ENCODE peak calls at places on chromosomes 16 and 17, in ten cellular contexts. One of them, this sample, is unnamed.
A peak's percentile ranks its signal among the peaks of the same experiment; 100 is the strongest.

GRCh38 chr17:2723997-2724782 is 12.6 kb upstream of the CLUH start:
- DNase-seq in tibial nerve: no peak
- DNase-seq in transverse colon: peak; percentile 79
- DNase-seq in IMR-90: no peak
- DNase-seq in breast epithelium: no peak
- DNase-seq in heart left ventricle: no peak
- DNase-seq in stomach: no peak
- DNase-seq in sigmoid colon: no peak
- DNase-seq in A549: no peak
- DNase-seq in esophagus squamous epithelium: no peak
- DNase-seq in this sample: no peak

GRCh38 chr16:56643080-56643778 is 4.8 kb downstream of the MT1A start:
- DNase-seq in A549: peak; percentile 85
- DNase-seq in breast epithelium: peak; percentile 59
- DNase-seq in heart left ventricle: peak; percentile 63
- DNase-seq in esophagus squamous epithelium: no peak
- DNase-seq in IMR-90: no peak
- DNase-seq in tibial nerve: peak; percentile 19
- DNase-seq in sigmoid colon: peak; percentile 82
- DNase-seq in transverse colon: peak; percentile 89
- DNase-seq in stomach: peak; percentile 89
- DNase-seq in this sample: peak; percentile 92

GRCh38 chr16:82583415-82583814 is 43.4 kb upstream of the CDH13 start:
- DNase-seq in heart left ventricle: no peak
- DNase-seq in transverse colon: no peak
- DNase-seq in stomach: no peak
- DNase-seq in sigmoid colon: no peak
- DNase-seq in esophagus squamous epithelium: no peak
- DNase-seq in breast epithelium: no peak
- DNase-seq in tibial nerve: no peak
- DNase-seq in A549: no peak
- DNase-seq in IMR-90: peak; percentile 28
- DNase-seq in this sample: no peak

GRCh38 chr17:55735784-55736405 is 13.2 kb upstream of the TMEM100 start:
- DNase-seq in heart left ventricle: peak; percentile 31
- DNase-seq in breast epithelium: no peak
- DNase-seq in sigmoid colon: peak; percentile 69
- DNase-seq in tibial nerve: no peak
- DNase-seq in esophagus squamous epithelium: no peak
- DNase-seq in stomach: no peak
- DNase-seq in IMR-90: peak; percentile 62
- DNase-seq in transverse colon: peak; percentile 20
- DNase-seq in A549: peak; percentile 72
- DNase-seq in this sample: no peak

GRCh38 chr16:87178177-87178863 is 138.9 kb downstream of the C16orf95 start:
- DNase-seq in A549: no peak
- DNase-seq in heart left ventricle: no peak
- DNase-seq in IMR-90: no peak
- DNase-seq in transverse colon: no peak
- DNase-seq in tibial nerve: no peak
- DNase-seq in sigmoid colon: no peak
- DNase-seq in stomach: no peak
- DNase-seq in breast epithelium: no peak
- DNase-seq in esophagus squamous epithelium: no peak
- DNase-seq in this sample: no peak

GRCh38 chr17:74850310-74850709 is 9.4 kb downstream of the GRIN2C start:
- DNase-seq in esophagus squamous epithelium: no peak
- DNase-seq in sigmoid colon: no peak
- DNase-seq in transverse colon: no peak
- DNase-seq in IMR-90: no peak
- DNase-seq in heart left ventricle: no peak
- DNase-seq in A549: no peak
- DNase-seq in tibial nerve: no peak
- DNase-seq in breast epithelium: no peak
- DNase-seq in stomach: no peak
- DNase-seq in this sample: no peak

GRCh38 chr16:58459344-58460218 is 40.4 kb upstream of the NDRG4 start:
- DNase-seq in stomach: no peak
- DNase-seq in tibial nerve: no peak
- DNase-seq in A549: peak; percentile 75
- DNase-seq in transverse colon: no peak
- DNase-seq in IMR-90: peak; percentile 43
- DNase-seq in heart left ventricle: no peak
- DNase-seq in breast epithelium: no peak
- DNase-seq in esophagus squamous epithelium: no peak
- DNase-seq in sigmoid colon: no peak
- DNase-seq in this sample: no peak

GRCh38 chr16:31710880-31711279 is 162.7 kb upstream of the ZNF267 start:
- DNase-seq in breast epithelium: no peak
- DNase-seq in stomach: no peak
- DNase-seq in heart left ventricle: no peak
- DNase-seq in esophagus squamous epithelium: no peak
- DNase-seq in transverse colon: no peak
- DNase-seq in tibial nerve: no peak
- DNase-seq in sigmoid colon: no peak
- DNase-seq in IMR-90: no peak
- DNase-seq in A549: no peak
- DNase-seq in this sample: no peak

GRCh38 chr16:85171809-85172464 is 59.7 kb upstream of the CIBAR2 start:
- DNase-seq in heart left ventricle: no peak
- DNase-seq in A549: no peak
- DNase-seq in breast epithelium: no peak
- DNase-seq in transverse colon: no peak
- DNase-seq in sigmoid colon: no peak
- DNase-seq in IMR-90: no peak
- DNase-seq in stomach: no peak
- DNase-seq in tibial nerve: no peak
- DNase-seq in esophagus squamous epithelium: no peak
- DNase-seq in this sample: no peak

GRCh38 chr16:85173981-85174751 is 61.9 kb upstream of the CIBAR2 start:
- DNase-seq in stomach: peak; percentile 68
- DNase-seq in transverse colon: peak; percentile 34
- DNase-seq in heart left ventricle: no peak
- DNase-seq in sigmoid colon: peak; percentile 82
- DNase-seq in tibial nerve: no peak
- DNase-seq in breast epithelium: no peak
- DNase-seq in IMR-90: peak; percentile 89
- DNase-seq in A549: peak; percentile 57
- DNase-seq in esophagus squamous epithelium: no peak
- DNase-seq in this sample: no peak

GRCh38 chr16:85173077-85173980 is 61.1 kb upstream of the CIBAR2 start:
- DNase-seq in sigmoid colon: no peak
- DNase-seq in esophagus squamous epithelium: no peak
- DNase-seq in A549: peak; percentile 67
- DNase-seq in breast epithelium: no peak
- DNase-seq in stomach: no peak
- DNase-seq in heart left ventricle: no peak
- DNase-seq in tibial nerve: no peak
- DNase-seq in transverse colon: no peak
- DNase-seq in IMR-90: peak; percentile 97
- DNase-seq in this sample: no peak

GRCh38 chr16:85171004-85171808 is 58.9 kb upstream of the CIBAR2 start:
- DNase-seq in esophagus squamous epithelium: no peak
- DNase-seq in sigmoid colon: no peak
- DNase-seq in transverse colon: no peak
- DNase-seq in heart left ventricle: no peak
- DNase-seq in A549: no peak
- DNase-seq in tibial nerve: no peak
- DNase-seq in breast epithelium: no peak
- DNase-seq in IMR-90: no peak
- DNase-seq in stomach: no peak
- DNase-seq in this sample: no peak

DNA sequence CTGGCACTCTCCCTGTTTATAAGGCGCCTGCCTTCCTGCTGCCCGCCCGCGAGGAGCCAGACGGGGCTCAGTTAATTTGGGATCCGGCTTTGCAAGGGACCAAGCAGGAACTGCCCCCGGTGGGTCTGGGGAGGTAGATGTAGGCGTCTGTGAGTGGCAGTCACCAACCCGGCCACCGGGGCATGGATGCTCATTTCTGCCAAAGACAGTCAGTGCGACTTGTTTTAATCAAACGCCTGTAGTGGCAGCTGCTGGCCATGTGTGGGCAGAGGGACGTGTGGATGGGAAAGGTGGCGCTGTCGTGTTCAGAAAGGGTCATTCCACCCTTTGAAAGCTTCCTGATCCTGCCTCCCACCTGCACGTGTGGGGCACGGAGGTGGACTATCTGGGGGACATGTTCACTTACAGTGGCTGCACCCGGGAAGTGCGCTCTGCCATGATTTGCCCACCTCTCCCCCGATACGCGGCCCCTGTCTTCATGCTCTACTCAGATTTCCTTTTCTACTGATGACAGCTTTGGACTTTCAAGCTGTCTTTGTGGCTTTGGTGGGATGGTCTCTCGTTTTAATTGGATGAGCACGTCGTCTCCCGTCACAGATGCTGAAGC is 60.3 kb upstream of the CIBAR2 start:
- DNase-seq in IMR-90: peak; percentile 53
- DNase-seq in breast epithelium: no peak
- DNase-seq in heart left ventricle: no peak
- DNase-seq in A549: peak; percentile 62
- DNase-seq in sigmoid colon: no peak
- DNase-seq in stomach: no peak
- DNase-seq in esophagus squamous epithelium: no peak
- DNase-seq in tibial nerve: no peak
- DNase-seq in transverse colon: no peak
- DNase-seq in this sample: no peak
- TF ChIP-seq CTCF in IMR-90: peak; percentile 42
- TF ChIP-seq CTCF in breast epithelium: peak; percentile 12
- TF ChIP-seq CTCF in heart left ventricle: peak; percentile 32
- TF ChIP-seq CTCF in A549: peak; percentile 9
- TF ChIP-seq CTCF in sigmoid colon: peak; percentile 39
- TF ChIP-seq CTCF in stomach: no peak
- TF ChIP-seq CTCF in esophagus squamous epithelium: peak; percentile 17
- TF ChIP-seq CTCF in tibial nerve: no peak
- TF ChIP-seq CTCF in transverse colon: peak; percentile 40
- TF ChIP-seq CTCF in this sample: no peak

GRCh38 chr17:67482784-67483183 is 105.7 kb downstream of the PITPNC1 start:
- DNase-seq in A549: no peak
- DNase-seq in breast epithelium: no peak
- DNase-seq in IMR-90: no peak
- DNase-seq in tibial nerve: no peak
- DNase-seq in transverse colon: no peak
- DNase-seq in heart left ventricle: no peak
- DNase-seq in esophagus squamous epithelium: no peak
- DNase-seq in sigmoid colon: no peak
- DNase-seq in stomach: no peak
- DNase-seq in this sample: no peak
- H3K27ac ChIP-seq in A549: no peak overlapping the region
- H3K27ac ChIP-seq in breast epithelium: no peak overlapping the region
- H3K27ac ChIP-seq in IMR-90: no peak overlapping the region
- H3K27ac ChIP-seq in tibial nerve: no peak overlapping the region
- H3K27ac ChIP-seq in transverse colon: no peak overlapping the region
- H3K27ac ChIP-seq in heart left ventricle: no peak overlapping the region
- H3K27ac ChIP-seq in esophagus squamous epithelium: no peak overlapping the region
- H3K27ac ChIP-seq in sigmoid colon: no peak overlapping the region
- H3K27ac ChIP-seq in stomach: no peak overlapping the region
- H3K27ac ChIP-seq in this sample: peak overlapping the region; percentile 22

GRCh38 chr17:42274812-42275526 is 1.2 kb downstream of the STAT5B start:
- DNase-seq in tibial nerve: no peak
- DNase-seq in esophagus squamous epithelium: no peak
- DNase-seq in A549: no peak
- DNase-seq in stomach: no peak
- DNase-seq in transverse colon: no peak
- DNase-seq in sigmoid colon: peak; percentile 28
- DNase-seq in heart left ventricle: no peak
- DNase-seq in breast epithelium: no peak
- DNase-seq in IMR-90: no peak
- DNase-seq in this sample: no peak

GRCh38 chr17:42272576-42272975 is 3.6 kb downstream of the STAT5B start:
- DNase-seq in heart left ventricle: no peak
- DNase-seq in esophagus squamous epithelium: no peak
- DNase-seq in transverse colon: no peak
- DNase-seq in sigmoid colon: no peak
- DNase-seq in tibial nerve: no peak
- DNase-seq in IMR-90: no peak
- DNase-seq in breast epithelium: no peak
- DNase-seq in A549: no peak
- DNase-seq in stomach: no peak
- DNase-seq in this sample: no peak

GRCh38 chr17:42274273-42274542 is 2.0 kb downstream of the STAT5B start:
- DNase-seq in stomach: no peak
- DNase-seq in IMR-90: no peak
- DNase-seq in heart left ventricle: no peak
- DNase-seq in tibial nerve: no peak
- DNase-seq in esophagus squamous epithelium: no peak
- DNase-seq in A549: no peak
- DNase-seq in breast epithelium: peak; percentile 3
- DNase-seq in sigmoid colon: no peak
- DNase-seq in transverse colon: no peak
- DNase-seq in this sample: no peak

GRCh38 chr17:42272162-42272561 is 4.0 kb downstream of the STAT5B start:
- DNase-seq in transverse colon: no peak
- DNase-seq in sigmoid colon: no peak
- DNase-seq in IMR-90: no peak
- DNase-seq in stomach: no peak
- DNase-seq in heart left ventricle: no peak
- DNase-seq in breast epithelium: no peak
- DNase-seq in A549: no peak
- DNase-seq in tibial nerve: no peak
- DNase-seq in esophagus squamous epithelium: no peak
- DNase-seq in this sample: no peak

DNA sequence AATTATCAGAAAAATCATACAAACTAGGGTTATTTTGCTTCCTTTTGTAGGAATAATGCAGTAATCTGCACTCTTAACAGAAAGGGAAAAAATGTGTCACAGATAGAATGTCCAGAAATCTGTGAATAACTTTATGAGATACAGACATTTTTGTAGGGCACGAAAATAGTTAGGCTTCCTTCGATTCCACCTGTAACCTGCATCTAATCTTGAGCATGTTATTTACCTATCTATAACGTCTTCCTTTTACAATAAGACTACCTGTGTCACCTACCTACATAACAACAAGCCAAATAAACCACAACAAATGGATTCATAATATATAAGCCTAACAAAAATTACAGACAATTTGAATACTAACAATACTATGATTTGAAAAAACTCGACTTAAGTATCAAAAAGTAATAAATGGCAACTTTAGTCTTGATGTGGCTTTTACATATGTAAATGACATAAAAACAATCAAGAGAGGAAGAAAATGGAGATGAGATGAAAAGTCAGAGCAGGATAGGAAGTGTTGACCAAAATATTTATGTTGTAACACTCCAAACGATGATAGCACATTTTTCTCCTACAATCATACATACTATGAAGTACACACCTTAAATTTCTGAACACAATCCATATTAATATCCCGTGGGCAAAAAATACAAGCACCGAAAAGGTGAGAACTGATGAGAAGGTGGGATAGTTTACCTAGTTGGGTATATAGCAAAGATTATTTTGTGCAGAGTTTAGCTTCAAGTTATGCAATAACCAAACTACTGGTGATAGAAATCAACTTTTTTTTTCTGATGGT is 2.5 kb downstream of the STAT5B start:
- DNase-seq in esophagus squamous epithelium: no peak
- DNase-seq in breast epithelium: no peak
- DNase-seq in heart left ventricle: no peak
- DNase-seq in tibial nerve: no peak
- DNase-seq in A549: no peak
- DNase-seq in IMR-90: no peak
- DNase-seq in stomach: no peak
- DNase-seq in transverse colon: no peak
- DNase-seq in sigmoid colon: no peak
- DNase-seq in this sample: no peak
- TF ChIP-seq POLR2A in esophagus squamous epithelium: no peak
- TF ChIP-seq POLR2A in breast epithelium: no peak
- TF ChIP-seq POLR2A in heart left ventricle: no peak
- TF ChIP-seq POLR2A in tibial nerve: no peak
- TF ChIP-seq POLR2A in A549: no peak
- TF ChIP-seq POLR2A in IMR-90: no peak
- TF ChIP-seq POLR2A in stomach: no peak
- TF ChIP-seq POLR2A in transverse colon: no peak
- TF ChIP-seq POLR2A in sigmoid colon: no peak
- TF ChIP-seq POLR2A in this sample: no peak

GRCh38 chr17:17776889-17777288 is 59.9 kb downstream of the SREBF1 start:
- DNase-seq in A549: no peak
- DNase-seq in tibial nerve: no peak
- DNase-seq in sigmoid colon: no peak
- DNase-seq in breast epithelium: no peak
- DNase-seq in stomach: no peak
- DNase-seq in heart left ventricle: no peak
- DNase-seq in esophagus squamous epithelium: no peak
- DNase-seq in IMR-90: no peak
- DNase-seq in transverse colon: no peak
- DNase-seq in this sample: no peak

GRCh38 chr17:17772231-17772630 is 64.6 kb downstream of the SREBF1 start:
- DNase-seq in stomach: no peak
- DNase-seq in tibial nerve: no peak
- DNase-seq in sigmoid colon: no peak
- DNase-seq in breast epithelium: no peak
- DNase-seq in esophagus squamous epithelium: no peak
- DNase-seq in IMR-90: no peak
- DNase-seq in transverse colon: no peak
- DNase-seq in A549: no peak
- DNase-seq in heart left ventricle: no peak
- DNase-seq in this sample: no peak

GRCh38 chr17:17770371-17771059 is 66.3 kb downstream of the SREBF1 start:
- DNase-seq in A549: no peak
- DNase-seq in IMR-90: no peak
- DNase-seq in heart left ventricle: no peak
- DNase-seq in esophagus squamous epithelium: no peak
- DNase-seq in stomach: no peak
- DNase-seq in breast epithelium: no peak
- DNase-seq in sigmoid colon: no peak
- DNase-seq in transverse colon: no peak
- DNase-seq in tibial nerve: no peak
- DNase-seq in this sample: no peak

GRCh38 chr17:17771498-17772201 is 65.1 kb downstream of the SREBF1 start:
- DNase-seq in breast epithelium: no peak
- DNase-seq in transverse colon: no peak
- DNase-seq in stomach: no peak
- DNase-seq in sigmoid colon: no peak
- DNase-seq in tibial nerve: no peak
- DNase-seq in A549: no peak
- DNase-seq in esophagus squamous epithelium: no peak
- DNase-seq in IMR-90: no peak
- DNase-seq in heart left ventricle: no peak
- DNase-seq in this sample: no peak

GRCh38 chr17:17774009-17774881 is 62.5 kb downstream of the SREBF1 start:
- DNase-seq in esophagus squamous epithelium: no peak
- DNase-seq in A549: peak; percentile 74
- DNase-seq in sigmoid colon: peak; percentile 90
- DNase-seq in heart left ventricle: no peak
- DNase-seq in breast epithelium: peak; percentile 54
- DNase-seq in tibial nerve: no peak
- DNase-seq in stomach: peak; percentile 80
- DNase-seq in transverse colon: peak; percentile 83
- DNase-seq in IMR-90: peak; percentile 52
- DNase-seq in this sample: no peak
- TF ChIP-seq CTCF in esophagus squamous epithelium: peak; percentile 59
- TF ChIP-seq CTCF in A549: peak; percentile 45
- TF ChIP-seq CTCF in sigmoid colon: peak; percentile 60
- TF ChIP-seq CTCF in heart left ventricle: peak; percentile 19
- TF ChIP-seq CTCF in breast epithelium: peak; percentile 52
- TF ChIP-seq CTCF in tibial nerve: no peak
- TF ChIP-seq CTCF in stomach: peak; percentile 54
- TF ChIP-seq CTCF in transverse colon: peak; percentile 84
- TF ChIP-seq CTCF in IMR-90: peak; percentile 47
- TF ChIP-seq CTCF in this sample: no peak